ENCODE peak calls at places on chromosomes 4 and X, in eight cellular contexts. D is PC-3, S is heart right ventricle, N is right lobe of liver, Y is heart left ventricle, C is ascending aorta, I is tibial nerve, U is neural progenitor cell. X is an unnamed sample.

GRCh38 chr4:76354517-76355473 is 48.3 kb downstream of the STBD1 start:
- DNase-seq in C (no peak), S (no peak), D (no peak), N (no peak), I (no peak), Y (no peak), U (no peak), X (peak; percentile 61)

GRCh38 chr4:6200922-6201362 is 593 bp upstream of the JAKMIP1 start:
- DNase-seq in C (peak; percentile 44), S (no peak), I (no peak), N (no peak), Y (no peak), D (peak; percentile 76), U (no peak), X (peak; percentile 54)

GRCh38 chr4:10099521-10100325 is 16.9 kb downstream of the WDR1 start:
- DNase-seq in N (no peak), C (no peak), D (no peak), U (peak; percentile 48), I (no peak), Y (no peak), S (no peak), X (peak; percentile 68)

GRCh38 chr4:124705393-124705792 is 7.1 kb downstream of the ANKRD50 start:
- DNase-seq in U (no peak), S (no peak), N (no peak), C (no peak), Y (no peak), D (no peak), I (no peak), X (no peak)

GRCh38 chr4:85776579-85776978 is 301.6 kb downstream of the ARHGAP24 start:
- DNase-seq in C (no peak), U (no peak), D (peak; percentile 87), S (no peak), N (no peak), I (no peak), Y (no peak), X (no peak)

GRCh38 chrX:67408423-67409079 is 135.3 kb upstream of the AR start:
- DNase-seq in N (no peak), Y (no peak), D (no peak), C (no peak), U (no peak), S (no peak), I (no peak), X (no peak)

GRCh38 chrX:131059231-131059630 is 1.1 kb downstream of the ARHGAP36 start:
- DNase-seq in S (no peak), U (no peak), D (no peak), C (no peak), I (no peak), Y (no peak), N (no peak), X (no peak)

GRCh38 chr4:179867300-179867878 is 2375.8 kb upstream of the TENM3 start:
- DNase-seq in N (peak; percentile 30), I (peak; percentile 8), S (peak; percentile 1), Y (no peak), C (no peak), D (peak; percentile 64), U (peak; percentile 84), X (peak; percentile 53)

GRCh38 chrX:119374736-119375135 is 24.4 kb upstream of the SLC25A43 start:
- DNase-seq in I (no peak), N (no peak), D (peak; percentile 77), U (no peak), C (no peak), S (no peak), Y (no peak), X (no peak)

GRCh38 chrX:70087857-70088256 is 25.6 kb downstream of the OTUD6A start:
- DNase-seq in S (no peak), U (no peak), I (peak; percentile 4), Y (no peak), N (no peak), C (no peak), D (peak; percentile 59), X (no peak)

GRCh38 chr4:184330008-184330400 is 112.3 kb upstream of the ENPP6 start:
- DNase-seq in N (peak; percentile 47), I (peak; percentile 76), U (no peak), Y (peak; percentile 80), D (peak; percentile 42), C (peak; percentile 75), S (no peak), X (no peak)

GRCh38 chr4:45869199-45869598 is 254.7 kb downstream of the GABRG1 start:
- DNase-seq in S (no peak), D (peak; percentile 1), C (no peak), U (no peak), N (no peak), Y (no peak), I (no peak), X (no peak)

GRCh38 chrX:49070988-49071387 is 2.8 kb downstream of the PRAF2 start:
- DNase-seq in U (no peak), D (no peak), S (no peak), Y (no peak), N (no peak), I (no peak), C (no peak), X (no peak)

GRCh38 chrX:49075347-49075746 is 1.5 kb upstream of the PRAF2 start:
- DNase-seq in S (no peak), I (no peak), C (no peak), U (no peak), D (no peak), Y (no peak), N (no peak), X (no peak)

GRCh38 chrX:49073641-49074575 is at the start of gene PRAF2:
- DNase-seq in S (peak; percentile 90), Y (peak; percentile 95), I (peak; percentile 89), D (no peak), C (peak; percentile 97), U (peak; percentile 91), N (peak; percentile 92), X (peak; percentile 91)

GRCh38 chrX:49071877-49072711 is 1.7 kb downstream of the PRAF2 start:
- DNase-seq in D (no peak), Y (peak; percentile 75), I (peak; percentile 68), S (peak; percentile 74), U (no peak), C (peak; percentile 89), N (no peak), X (no peak)

GRCh38 chrX:49072712-49073095 is 1.1 kb downstream of the PRAF2 start:
- DNase-seq in C (no peak), I (no peak), N (no peak), S (no peak), D (no peak), Y (no peak), U (no peak), X (no peak)
- H3K4me3 ChIP-seq in C (peak overlapping the region; percentile 72), I (peak overlapping the region; percentile 63), N (no peak overlapping the region), S (peak overlapping the region; percentile 14), D (no peak overlapping the region), Y (peak overlapping the region; percentile 15), U (peak overlapping the region; percentile 78), X (peak overlapping the region; percentile 80)

GRCh38 chr4:3368841-3369760 is 72.7 kb upstream of the HGFAC start:
- DNase-seq in U (peak; percentile 40), N (no peak), Y (no peak), S (no peak), C (no peak), D (no peak), I (no peak), X (peak; percentile 72)
- H3K4me3 ChIP-seq in U (peak overlapping the region; percentile 21), N (no peak overlapping the region), Y (no peak overlapping the region), S (peak overlapping the region; percentile 27), C (peak overlapping the region; percentile 51), D (no peak overlapping the region), I (peak overlapping the region; percentile 25), X (peak overlapping the region; percentile 45)

GRCh38 chr4:4666693-4667642 is 125.1 kb upstream of the STX18 start:
- DNase-seq in U (peak; percentile 67), I (no peak), C (no peak), S (no peak), N (no peak), Y (no peak), D (no peak), X (no peak)
- H3K4me3 ChIP-seq in U (peak overlapping the region; percentile 39), I (no peak overlapping the region), C (no peak overlapping the region), S (no peak overlapping the region), N (no peak overlapping the region), Y (no peak overlapping the region), D (no peak overlapping the region), X (no peak overlapping the region)

DNA sequence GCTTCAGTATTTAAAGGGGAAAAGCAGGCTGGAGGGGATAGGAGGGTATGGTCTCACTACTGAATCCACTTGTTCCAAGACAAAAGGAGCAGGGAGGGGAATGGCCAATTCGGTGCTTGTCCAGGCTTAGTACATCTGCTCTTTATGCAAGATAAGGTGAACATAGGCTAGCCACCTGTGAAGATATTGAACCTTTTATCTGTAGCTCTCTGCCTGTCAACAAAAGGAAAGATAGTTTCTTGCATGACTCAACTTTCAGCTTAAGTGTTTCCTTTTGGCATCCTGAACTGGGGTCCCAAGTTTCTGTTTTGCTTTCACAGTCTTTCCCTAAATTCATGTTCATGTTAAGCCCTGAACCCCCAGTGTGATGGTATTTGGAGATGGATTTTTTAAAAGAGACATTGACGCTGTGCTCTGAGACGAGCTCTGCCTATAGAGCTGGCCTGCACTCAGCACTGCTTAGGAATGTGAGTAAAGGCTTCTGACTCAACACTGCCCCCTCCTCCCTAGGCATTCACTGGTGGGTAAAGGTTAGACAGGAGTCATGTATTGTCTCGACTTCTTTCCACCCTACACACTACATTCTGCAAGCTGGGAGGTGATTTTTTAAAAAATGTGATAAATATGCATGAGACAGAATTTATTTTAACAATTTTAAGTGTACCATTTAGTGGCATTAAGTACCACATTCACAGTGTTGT is 28.2 kb downstream of the FAM149A start:
- DNase-seq in U (peak; percentile 77), S (no peak), C (no peak), I (no peak), Y (no peak), D (peak; percentile 34), N (no peak), X (no peak)
- H3K4me3 ChIP-seq in U (no peak overlapping the region), S (no peak overlapping the region), C (no peak overlapping the region), I (no peak overlapping the region), Y (no peak overlapping the region), D (no peak overlapping the region), N (no peak overlapping the region), X (no peak overlapping the region)

GRCh38 chrX:40099046-40099968 is 1.5 kb upstream of the BCOR start:
- DNase-seq in C (no peak), S (peak; percentile 59), I (no peak), D (no peak), Y (peak; percentile 77), U (peak; percentile 59), N (peak; percentile 48), X (no peak)
- H3K4me3 ChIP-seq in C (peak overlapping the region; percentile 74), S (peak overlapping the region; percentile 84), I (peak overlapping the region; percentile 81), D (peak overlapping the region; percentile 76), Y (peak overlapping the region; percentile 81), U (peak overlapping the region; percentile 77), N (peak overlapping the region; percentile 68), X (peak overlapping the region; percentile 56)

DNA sequence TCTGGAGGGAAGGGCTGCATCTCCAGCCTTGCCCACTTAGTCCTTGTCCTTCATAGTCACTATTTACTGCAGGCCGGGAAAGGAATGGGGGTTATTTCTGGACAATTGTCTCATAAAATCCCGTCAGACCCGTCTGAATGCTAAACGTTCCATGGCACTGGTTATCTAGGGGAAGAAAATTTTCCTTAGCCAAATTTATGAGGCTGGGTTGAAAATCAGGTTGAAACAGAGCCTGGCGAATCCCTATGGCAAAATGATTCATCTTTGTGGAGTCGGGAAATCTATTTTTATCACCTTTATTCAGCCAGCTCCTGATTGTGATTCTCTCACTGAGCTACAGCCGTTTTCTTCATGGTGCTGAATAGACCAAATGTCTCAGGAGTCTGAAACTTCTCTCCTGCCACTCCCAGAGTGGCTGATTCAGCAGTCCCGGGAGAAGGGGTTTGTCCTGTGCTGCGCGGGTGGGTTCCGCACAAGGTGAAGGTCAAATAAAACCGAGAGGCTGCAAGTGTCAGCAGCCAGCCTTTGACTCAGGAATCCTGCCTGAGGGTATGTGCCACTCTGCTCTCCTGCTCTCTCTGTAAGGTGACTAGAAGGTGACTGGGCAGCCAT is 1.0 kb downstream of the LIMCH1 start:
- DNase-seq in S (peak; percentile 18), Y (no peak), D (peak; percentile 74), N (no peak), C (peak; percentile 77), I (no peak), U (no peak), X (no peak)
- H3K4me3 ChIP-seq in S (peak overlapping the region; percentile 8), Y (peak overlapping the region; percentile 7), D (peak overlapping the region; percentile 48), N (no peak overlapping the region), C (peak overlapping the region; percentile 54), I (peak overlapping the region; percentile 16), U (no peak overlapping the region), X (no peak overlapping the region)